ENCODE peak calls at places on chromosomes 12 and 14, in ten cellular contexts. One of them, this sample, is unnamed.

GRCh38 chr12:130198663-130199060 is 36.4 kb downstream of the FZD10 start:
- DNase-seq in IMR-90: no peak
- DNase-seq in sigmoid colon: no peak
- DNase-seq in heart left ventricle: no peak
- DNase-seq in body of pancreas: no peak
- DNase-seq in esophagus squamous epithelium: no peak
- DNase-seq in Peyer's patch: no peak
- DNase-seq in A549: no peak
- DNase-seq in tibial nerve: no peak
- DNase-seq in HCT116: no peak
- DNase-seq in this sample: no peak

GRCh38 chr14:24941719-24942118 is 108.2 kb downstream of the STXBP6 start:
- DNase-seq in tibial nerve: no peak
- DNase-seq in heart left ventricle: no peak
- DNase-seq in IMR-90: no peak
- DNase-seq in HCT116: no peak
- DNase-seq in esophagus squamous epithelium: no peak
- DNase-seq in A549: no peak
- DNase-seq in Peyer's patch: peak
- DNase-seq in body of pancreas: peak
- DNase-seq in sigmoid colon: no peak
- DNase-seq in this sample: no peak

GRCh38 chr12:113239811-113240331 is 18.6 kb downstream of the TPCN1 start:
- DNase-seq in esophagus squamous epithelium: no peak
- DNase-seq in HCT116: no peak
- DNase-seq in IMR-90: no peak
- DNase-seq in tibial nerve: no peak
- DNase-seq in sigmoid colon: peak
- DNase-seq in Peyer's patch: peak
- DNase-seq in body of pancreas: no peak
- DNase-seq in heart left ventricle: no peak
- DNase-seq in A549: no peak
- DNase-seq in this sample: no peak

GRCh38 chr14:104424406-104425072 is 155.0 kb upstream of the C14orf180 start:
- DNase-seq in tibial nerve: no peak
- DNase-seq in body of pancreas: no peak
- DNase-seq in IMR-90: no peak
- DNase-seq in A549: no peak
- DNase-seq in HCT116: no peak
- DNase-seq in Peyer's patch: no peak
- DNase-seq in sigmoid colon: peak
- DNase-seq in esophagus squamous epithelium: no peak
- DNase-seq in heart left ventricle: no peak
- DNase-seq in this sample: no peak

GRCh38 chr12:112812598-112813406 is 21.3 kb downstream of the RPH3A start:
- DNase-seq in sigmoid colon: no peak
- DNase-seq in IMR-90: no peak
- DNase-seq in tibial nerve: no peak
- DNase-seq in Peyer's patch: no peak
- DNase-seq in A549: no peak
- DNase-seq in esophagus squamous epithelium: no peak
- DNase-seq in heart left ventricle: no peak
- DNase-seq in body of pancreas: no peak
- DNase-seq in HCT116: no peak
- DNase-seq in this sample: no peak

GRCh38 chr12:94280063-94280462 is 131.7 kb downstream of the PLXNC1 start:
- DNase-seq in sigmoid colon: no peak
- DNase-seq in HCT116: no peak
- DNase-seq in IMR-90: no peak
- DNase-seq in A549: no peak
- DNase-seq in esophagus squamous epithelium: no peak
- DNase-seq in body of pancreas: no peak
- DNase-seq in tibial nerve: no peak
- DNase-seq in Peyer's patch: no peak
- DNase-seq in heart left ventricle: no peak
- DNase-seq in this sample: no peak

GRCh38 chr14:57970594-57970993 is 104.7 kb upstream of the SLC35F4 start:
- DNase-seq in A549: no peak
- DNase-seq in tibial nerve: no peak
- DNase-seq in body of pancreas: no peak
- DNase-seq in heart left ventricle: no peak
- DNase-seq in Peyer's patch: no peak
- DNase-seq in esophagus squamous epithelium: no peak
- DNase-seq in HCT116: no peak
- DNase-seq in sigmoid colon: no peak
- DNase-seq in IMR-90: no peak
- DNase-seq in this sample: no peak

GRCh38 chr14:96962337-96962736 is 165.2 kb downstream of the VRK1 start:
- DNase-seq in body of pancreas: no peak
- DNase-seq in esophagus squamous epithelium: no peak
- DNase-seq in heart left ventricle: no peak
- DNase-seq in IMR-90: no peak
- DNase-seq in tibial nerve: no peak
- DNase-seq in Peyer's patch: peak
- DNase-seq in sigmoid colon: no peak
- DNase-seq in HCT116: no peak
- DNase-seq in A549: no peak
- DNase-seq in this sample: no peak

GRCh38 chr14:101834387-101835165 is 73.1 kb downstream of the PPP2R5C start:
- DNase-seq in HCT116: no peak
- DNase-seq in esophagus squamous epithelium: no peak
- DNase-seq in sigmoid colon: no peak
- DNase-seq in A549: peak
- DNase-seq in IMR-90: peak
- DNase-seq in body of pancreas: peak
- DNase-seq in tibial nerve: no peak
- DNase-seq in Peyer's patch: no peak
- DNase-seq in heart left ventricle: no peak
- DNase-seq in this sample: no peak

GRCh38 chr12:7162691-7163114 is 26.8 kb upstream of the PEX5 start:
- DNase-seq in tibial nerve: no peak
- DNase-seq in sigmoid colon: peak
- DNase-seq in HCT116: peak
- DNase-seq in IMR-90: no peak
- DNase-seq in body of pancreas: peak
- DNase-seq in esophagus squamous epithelium: no peak
- DNase-seq in heart left ventricle: peak
- DNase-seq in A549: peak
- DNase-seq in Peyer's patch: peak
- DNase-seq in this sample: no peak

GRCh38 chr12:104215638-104216297 is at the start of gene TXNRD1:
- DNase-seq in HCT116: peak
- DNase-seq in IMR-90: peak
- DNase-seq in esophagus squamous epithelium: peak
- DNase-seq in Peyer's patch: peak
- DNase-seq in heart left ventricle: peak
- DNase-seq in A549: peak
- DNase-seq in sigmoid colon: peak
- DNase-seq in body of pancreas: peak
- DNase-seq in tibial nerve: peak
- DNase-seq in this sample: no peak

GRCh38 chr14:104600141-104600643 is 4.4 kb downstream of the TMEM179 start:
- DNase-seq in body of pancreas: peak
- DNase-seq in Peyer's patch: no peak
- DNase-seq in heart left ventricle: no peak
- DNase-seq in esophagus squamous epithelium: no peak
- DNase-seq in IMR-90: no peak
- DNase-seq in A549: peak
- DNase-seq in sigmoid colon: no peak
- DNase-seq in HCT116: no peak
- DNase-seq in tibial nerve: no peak
- DNase-seq in this sample: peak

GRCh38 chr14:34364201-34364600 is 97.8 kb downstream of the SPTSSA start:
- DNase-seq in Peyer's patch: no peak
- DNase-seq in IMR-90: no peak
- DNase-seq in A549: no peak
- DNase-seq in esophagus squamous epithelium: no peak
- DNase-seq in sigmoid colon: no peak
- DNase-seq in body of pancreas: no peak
- DNase-seq in HCT116: no peak
- DNase-seq in heart left ventricle: no peak
- DNase-seq in tibial nerve: no peak
- DNase-seq in this sample: no peak

GRCh38 chr14:95513261-95513660 is 3.2 kb downstream of the SYNE3 start:
- DNase-seq in A549: no peak
- DNase-seq in heart left ventricle: no peak
- DNase-seq in Peyer's patch: peak
- DNase-seq in esophagus squamous epithelium: no peak
- DNase-seq in tibial nerve: no peak
- DNase-seq in sigmoid colon: no peak
- DNase-seq in body of pancreas: no peak
- DNase-seq in HCT116: no peak
- DNase-seq in IMR-90: no peak
- DNase-seq in this sample: no peak

GRCh38 chr12:49946497-49946896 is 4.0 kb upstream of the AQP2 start:
- DNase-seq in tibial nerve: no peak
- DNase-seq in A549: no peak
- DNase-seq in IMR-90: no peak
- DNase-seq in esophagus squamous epithelium: no peak
- DNase-seq in sigmoid colon: no peak
- DNase-seq in Peyer's patch: no peak
- DNase-seq in heart left ventricle: no peak
- DNase-seq in body of pancreas: no peak
- DNase-seq in HCT116: no peak
- DNase-seq in this sample: no peak

GRCh38 chr14:104572024-104572623 is 7.4 kb upstream of the C14orf180 start:
- DNase-seq in Peyer's patch: no peak
- DNase-seq in sigmoid colon: no peak
- DNase-seq in HCT116: no peak
- DNase-seq in heart left ventricle: no peak
- DNase-seq in esophagus squamous epithelium: no peak
- DNase-seq in IMR-90: no peak
- DNase-seq in body of pancreas: no peak
- DNase-seq in tibial nerve: no peak
- DNase-seq in A549: no peak
- DNase-seq in this sample: no peak

GRCh38 chr14:100144996-100145646 is 14.3 kb downstream of the DEGS2 start:
- DNase-seq in A549: no peak
- DNase-seq in HCT116: no peak
- DNase-seq in body of pancreas: no peak
- DNase-seq in Peyer's patch: peak
- DNase-seq in IMR-90: no peak
- DNase-seq in esophagus squamous epithelium: no peak
- DNase-seq in sigmoid colon: no peak
- DNase-seq in tibial nerve: no peak
- DNase-seq in heart left ventricle: no peak
- DNase-seq in this sample: no peak
- TF ChIP-seq POLR2A in A549: no peak
- TF ChIP-seq POLR2A in HCT116: no peak
- TF ChIP-seq POLR2A in body of pancreas: no peak
- TF ChIP-seq POLR2A in Peyer's patch: peak
- TF ChIP-seq POLR2A in IMR-90: no peak
- TF ChIP-seq POLR2A in esophagus squamous epithelium: no peak
- TF ChIP-seq POLR2A in sigmoid colon: peak
- TF ChIP-seq POLR2A in tibial nerve: no peak
- TF ChIP-seq POLR2A in heart left ventricle: no peak
- TF ChIP-seq POLR2A in this sample: no peak

GRCh38 chr12:10310926-10311705 is 3.4 kb downstream of the KLRD1 start:
- DNase-seq in heart left ventricle: no peak
- DNase-seq in HCT116: no peak
- DNase-seq in esophagus squamous epithelium: no peak
- DNase-seq in A549: no peak
- DNase-seq in tibial nerve: no peak
- DNase-seq in Peyer's patch: no peak
- DNase-seq in sigmoid colon: no peak
- DNase-seq in body of pancreas: no peak
- DNase-seq in IMR-90: no peak
- DNase-seq in this sample: no peak
- TF ChIP-seq POLR2A in heart left ventricle: no peak
- TF ChIP-seq POLR2A in HCT116: no peak
- TF ChIP-seq POLR2A in esophagus squamous epithelium: no peak
- TF ChIP-seq POLR2A in A549: no peak
- TF ChIP-seq POLR2A in tibial nerve: no peak
- TF ChIP-seq POLR2A in Peyer's patch: no peak
- TF ChIP-seq POLR2A in sigmoid colon: no peak
- TF ChIP-seq POLR2A in body of pancreas: no peak
- TF ChIP-seq POLR2A in IMR-90: no peak
- TF ChIP-seq POLR2A in this sample: no peak

DNA sequence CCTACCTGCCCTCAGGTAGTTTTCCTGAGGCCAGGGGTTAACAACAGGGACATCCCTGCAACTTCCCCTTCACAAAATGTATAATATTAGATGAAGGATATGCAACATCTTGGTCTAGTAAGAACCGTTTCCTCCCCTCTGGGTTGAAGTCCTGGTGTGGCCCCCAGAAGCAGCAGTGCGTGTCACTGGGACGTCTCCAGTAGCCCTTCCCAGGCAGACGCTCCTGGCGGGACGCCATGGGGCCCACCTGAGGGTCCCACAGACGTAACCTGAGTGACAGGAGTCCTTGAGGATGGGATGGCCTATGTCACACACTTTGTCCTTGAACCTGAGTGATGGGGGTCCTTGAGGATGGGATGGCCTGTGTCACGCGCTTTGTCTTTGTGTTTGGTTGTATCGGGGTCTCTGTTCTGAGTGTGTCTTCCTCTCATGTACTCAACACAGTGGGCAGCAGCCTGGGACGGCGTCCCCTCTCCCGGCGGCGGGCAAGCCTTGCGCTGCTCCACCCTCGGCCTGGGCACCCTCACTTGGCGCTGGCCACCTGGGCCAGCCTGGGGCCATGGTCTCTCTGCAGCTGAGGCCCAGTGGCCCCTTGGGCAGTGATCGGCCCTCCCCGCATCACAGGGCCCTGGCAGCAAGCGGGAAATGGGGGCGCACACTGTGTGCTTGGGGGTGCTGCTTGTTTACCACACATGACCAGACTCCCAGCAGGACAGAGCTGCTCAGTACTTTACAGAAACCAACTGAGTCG is 14.3 kb upstream of the AMN start:
- DNase-seq in IMR-90: no peak
- DNase-seq in HCT116: no peak
- DNase-seq in tibial nerve: no peak
- DNase-seq in A549: no peak
- DNase-seq in heart left ventricle: no peak
- DNase-seq in body of pancreas: no peak
- DNase-seq in Peyer's patch: no peak
- DNase-seq in sigmoid colon: peak
- DNase-seq in esophagus squamous epithelium: no peak
- DNase-seq in this sample: no peak
- TF ChIP-seq POLR2A in IMR-90: no peak
- TF ChIP-seq POLR2A in HCT116: no peak
- TF ChIP-seq POLR2A in tibial nerve: no peak
- TF ChIP-seq POLR2A in A549: no peak
- TF ChIP-seq POLR2A in heart left ventricle: no peak
- TF ChIP-seq POLR2A in body of pancreas: no peak
- TF ChIP-seq POLR2A in Peyer's patch: no peak
- TF ChIP-seq POLR2A in sigmoid colon: no peak
- TF ChIP-seq POLR2A in esophagus squamous epithelium: no peak
- TF ChIP-seq POLR2A in this sample: no peak

DNA sequence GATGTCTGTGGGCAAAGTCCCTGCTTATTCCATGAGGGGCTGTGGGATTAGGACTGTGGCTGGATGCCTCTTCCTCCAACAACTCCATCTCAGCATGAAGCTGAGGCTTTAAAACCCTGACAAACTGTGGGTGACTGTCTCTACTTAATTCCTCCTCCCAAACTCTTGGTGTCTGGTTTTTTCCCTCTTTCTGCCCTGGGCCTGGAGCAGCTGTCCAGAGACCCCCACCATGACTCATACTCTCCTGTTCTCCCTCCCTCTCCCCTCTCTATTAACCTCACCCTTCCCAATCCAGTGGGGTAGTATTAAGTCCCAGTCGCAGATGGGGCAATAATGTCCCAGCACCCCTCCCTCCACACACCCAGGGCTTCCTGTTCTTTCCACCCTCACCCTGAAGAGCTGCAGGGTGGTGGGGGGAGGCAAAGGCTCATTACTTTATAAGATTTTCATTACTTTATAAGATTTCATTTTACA is 2.1 kb upstream of the DNAJC14 start:
- DNase-seq in esophagus squamous epithelium: no peak
- DNase-seq in heart left ventricle: no peak
- DNase-seq in tibial nerve: no peak
- DNase-seq in sigmoid colon: no peak
- DNase-seq in body of pancreas: no peak
- DNase-seq in IMR-90: no peak
- DNase-seq in Peyer's patch: peak
- DNase-seq in A549: no peak
- DNase-seq in HCT116: no peak
- DNase-seq in this sample: no peak
- TF ChIP-seq POLR2A in esophagus squamous epithelium: no peak
- TF ChIP-seq POLR2A in heart left ventricle: no peak
- TF ChIP-seq POLR2A in tibial nerve: no peak
- TF ChIP-seq POLR2A in sigmoid colon: no peak
- TF ChIP-seq POLR2A in body of pancreas: no peak
- TF ChIP-seq POLR2A in IMR-90: no peak
- TF ChIP-seq POLR2A in Peyer's patch: no peak
- TF ChIP-seq POLR2A in A549: no peak
- TF ChIP-seq POLR2A in HCT116: no peak
- TF ChIP-seq POLR2A in this sample: no peak